ENCODE peak calls at places on chromosomes 5 and 9, in eight cellular contexts. Z is NCI-H2081, Y is HT1080, B is ELF-1, T is SK-MEL-5, D is left lung, F is neuronal stem cell, J is skeletal muscle cell. W is an unnamed sample.

GRCh38 chr5:61467766-61468482 is 135.9 kb downstream of the ZSWIM6 start:
- DNase-seq in Z (no peak), Y (peak; percentile 44), B (no peak), T (no peak), D (no peak), F (peak; percentile 23), J (peak; percentile 32), W (no peak)

GRCh38 chr5:65104831-65105230 is 336.1 kb downstream of the CWC27 start:
- DNase-seq in Z (no peak), Y (no peak), B (no peak), T (no peak), D (no peak), F (no peak), J (no peak), W (no peak)

GRCh38 chr5:51385214-51385613 is 2.0 kb downstream of the ISL1 start:
- DNase-seq in Z (no peak), Y (no peak), B (no peak), T (no peak), D (no peak), F (no peak), J (no peak), W (no peak)

GRCh38 chr5:55924744-55925143 is 70.0 kb downstream of the IL6ST start:
- DNase-seq in Z (no peak), Y (no peak), B (no peak), T (no peak), D (no peak), F (no peak), J (no peak), W (no peak)

GRCh38 chr5:125065736-125066135 is 319.3 kb upstream of the ZNF608 start:
- DNase-seq in Z (no peak), Y (no peak), B (no peak), T (no peak), D (no peak), F (no peak), J (no peak), W (no peak)

GRCh38 chr5:103800728-103801127 is 238.1 kb upstream of the NUDT12 start:
- DNase-seq in Z (peak; percentile 4), Y (no peak), B (no peak), T (no peak), D (no peak), F (no peak), J (peak; percentile 8), W (peak; percentile 2)

GRCh38 chr9:91477106-91477505 is 53.5 kb upstream of the NFIL3 start:
- DNase-seq in Z (no peak), Y (peak; percentile 21), B (peak; percentile 40), T (no peak), D (no peak), F (peak; percentile 47), J (no peak), W (no peak)

GRCh38 chr5:88890070-88890781 is 7.2 kb upstream of the MEF2C start:
- DNase-seq in Z (no peak), Y (no peak), B (no peak), T (no peak), D (no peak), F (no peak), J (no peak), W (no peak)

GRCh38 chr5:73437126-73438047 is 11.2 kb downstream of the FOXD1 start:
- DNase-seq in Z (no peak), Y (no peak), B (peak; percentile 88), T (no peak), D (no peak), F (no peak), J (no peak), W (no peak)

GRCh38 chr5:71882826-71883744 is 164.0 kb downstream of the CARTPT start:
- DNase-seq in Z (no peak), Y (peak; percentile 46), B (no peak), T (no peak), D (no peak), F (no peak), J (peak; percentile 39), W (peak; percentile 55)

W was measured in AG09309.